ENCODE peak calls at places on chromosomes 12 and 14, in four cellular contexts. Q is gastrocnemius medialis, G is transverse colon, F is fibroblast of pulmonary artery. U is an unnamed sample.

GRCh38 chr12:40031965-40032364 is 73.9 kb downstream of the SLC2A13 start:
- DNase-seq in Q (no peak), G (no peak), F (no peak), U (no peak)

GRCh38 chr14:70901218-70901772 is 6.0 kb upstream of the PCNX1 start:
- DNase-seq in Q (no peak), G (no peak), F (peak), U (no peak)

GRCh38 chr14:92511472-92512247 is 1.9 kb upstream of the RIN3 start:
- DNase-seq in Q (no peak), G (peak), F (peak), U (no peak)

GRCh38 chr14:35398095-35398584 is 6.4 kb downstream of the NFKBIA start:
- DNase-seq in Q (no peak), G (no peak), F (peak), U (no peak)

GRCh38 chr12:12929696-12930095 is 22.3 kb downstream of the GPRC5D start:
- DNase-seq in Q (no peak), G (no peak), F (no peak), U (no peak)

GRCh38 chr14:56133547-56133946 is 15.3 kb downstream of the PELI2 start:
- DNase-seq in Q (no peak), G (no peak), F (no peak), U (no peak)

GRCh38 chr12:25089738-25090137 is 105.2 kb downstream of the DNAI7 start:
- DNase-seq in Q (no peak), G (no peak), F (no peak), U (no peak)

GRCh38 chr14:105879503-105879866 is 353.1 kb downstream of the TMEM121 start:
- DNase-seq in Q (no peak), G (no peak), F (no peak), U (no peak)

GRCh38 chr12:53222170-53223005 is 9.6 kb downstream of the RARG start:
- DNase-seq in Q (no peak), G (no peak), F (no peak), U (no peak)

GRCh38 chr12:14185441-14186192 is 179.9 kb upstream of the ATF7IP start:
- DNase-seq in Q (no peak), G (peak), F (peak), U (no peak)

GRCh38 chr14:97039717-97040363 is 242.7 kb downstream of the VRK1 start:
- DNase-seq in Q (no peak), G (no peak), F (no peak), U (no peak)

GRCh38 chr12:102564026-102564425 is 83.7 kb upstream of the IGF1 start:
- DNase-seq in Q (no peak), G (no peak), F (no peak), U (no peak)

GRCh38 chr12:121697093-121697698 is 15.4 kb upstream of the TMEM120B start:
- DNase-seq in Q (no peak), G (no peak), F (peak), U (peak)

GRCh38 chr14:64676410-64677008 is 27.7 kb upstream of the PLEKHG3 start:
- DNase-seq in Q (no peak), G (no peak), F (no peak), U (no peak)

GRCh38 chr12:262817-263216 is at the start of gene SLC6A13:
- DNase-seq in Q (no peak), G (no peak), F (no peak), U (no peak)

GRCh38 chr12:113422030-113422900 is at the start of gene SDSL:
- DNase-seq in Q (peak), G (peak), F (peak), U (no peak)

GRCh38 chr14:21987937-21988336 is 314.3 kb upstream of the OR4E1 start:
- DNase-seq in Q (no peak), G (no peak), F (peak), U (no peak)

GRCh38 chr14:29773990-29774389 is 153.7 kb downstream of the PRKD1 start:
- DNase-seq in Q (no peak), G (no peak), F (no peak), U (no peak)

GRCh38 chr12:48958049-48958388 is 732 bp upstream of the ARF3 start:
- DNase-seq in Q (no peak), G (no peak), F (no peak), U (no peak)

GRCh38 chr12:66059670-66060069 is 70.9 kb downstream of the LLPH start:
- DNase-seq in Q (no peak), G (no peak), F (no peak), U (no peak)

GRCh38 chr12:58540480-58541299 is 379.6 kb downstream of the LRIG3 start:
- DNase-seq in Q (peak), G (peak), F (peak), U (no peak)

GRCh38 chr12:95787274-95787814 is 3.2 kb downstream of the NTN4 start:
- DNase-seq in Q (no peak), G (no peak), F (no peak), U (no peak)

GRCh38 chr14:20684662-20685456 is 499 bp downstream of the RNASE4 start:
- DNase-seq in Q (peak), G (peak), F (peak), U (no peak)

GRCh38 chr12:117521327-117521726 is 159.9 kb upstream of the NOS1 start:
- DNase-seq in Q (no peak), G (no peak), F (no peak), U (no peak)

GRCh38 chr14:68365228-68365627 is 427.6 kb downstream of the ZFP36L1 start:
- DNase-seq in Q (no peak), G (no peak), F (peak), U (no peak)

GRCh38 chr12:76562158-76562557 is 2.6 kb upstream of the OSBPL8 start:
- DNase-seq in Q (no peak), G (no peak), F (no peak), U (no peak)

GRCh38 chr14:79596531-79596930 is 614.8 kb downstream of the DIO2 start:
- DNase-seq in Q (no peak), G (no peak), F (peak), U (no peak)

GRCh38 chr12:25648460-25648859 is 95.4 kb upstream of the LMNTD1 start:
- DNase-seq in Q (peak), G (peak), F (peak), U (no peak)

GRCh38 chr12:125149160-125150108 is 84.2 kb downstream of the AACS start:
- DNase-seq in Q (no peak), G (peak), F (no peak), U (no peak)

U was measured in CD8-positive, alpha-beta memory T cell.